ENCODE peak calls at places on chromosome 20, in seven cellular contexts. One of them, this sample, is unnamed.

GRCh38 chr20:63219866-63220521 is 4.1 kb upstream of the YTHDF1 start:
- DNase-seq in AG09319: no peak
- DNase-seq in pancreas: no peak
- DNase-seq in PC-3: no peak
- DNase-seq in glutamatergic neuron: no peak
- DNase-seq in cardiac fibroblast: no peak
- DNase-seq in osteocyte: no peak
- DNase-seq in this sample: no peak

GRCh38 chr20:46563170-46563847 is 12.9 kb upstream of the OCSTAMP start:
- DNase-seq in AG09319: no peak
- DNase-seq in osteocyte: no peak
- DNase-seq in glutamatergic neuron: peak; percentile 41
- DNase-seq in pancreas: no peak
- DNase-seq in cardiac fibroblast: no peak
- DNase-seq in PC-3: no peak
- DNase-seq in this sample: no peak

GRCh38 chr20:2210646-2211556 is 84.9 kb upstream of the TGM3 start:
- DNase-seq in glutamatergic neuron: no peak
- DNase-seq in cardiac fibroblast: peak; percentile 83
- DNase-seq in pancreas: no peak
- DNase-seq in PC-3: peak; percentile 34
- DNase-seq in osteocyte: no peak
- DNase-seq in AG09319: no peak
- DNase-seq in this sample: no peak

GRCh38 chr20:49579874-49580817 is 12.2 kb upstream of the PTGIS start:
- DNase-seq in glutamatergic neuron: no peak
- DNase-seq in cardiac fibroblast: peak; percentile 90
- DNase-seq in pancreas: no peak
- DNase-seq in PC-3: peak; percentile 49
- DNase-seq in AG09319: peak; percentile 67
- DNase-seq in osteocyte: no peak
- DNase-seq in this sample: peak; percentile 69

GRCh38 chr20:14773486-14773885 is 436.1 kb upstream of the FLRT3 start:
- DNase-seq in glutamatergic neuron: no peak
- DNase-seq in PC-3: no peak
- DNase-seq in cardiac fibroblast: no peak
- DNase-seq in osteocyte: no peak
- DNase-seq in pancreas: no peak
- DNase-seq in AG09319: no peak
- DNase-seq in this sample: no peak

GRCh38 chr20:36154696-36155628 is at the start of gene EPB41L1:
- DNase-seq in osteocyte: no peak
- DNase-seq in cardiac fibroblast: peak; percentile 38
- DNase-seq in pancreas: no peak
- DNase-seq in AG09319: no peak
- DNase-seq in glutamatergic neuron: peak; percentile 53
- DNase-seq in PC-3: peak; percentile 11
- DNase-seq in this sample: no peak

GRCh38 chr20:41692479-41693135 is 74.4 kb upstream of the CHD6 start:
- DNase-seq in AG09319: no peak
- DNase-seq in osteocyte: no peak
- DNase-seq in glutamatergic neuron: peak; percentile 86
- DNase-seq in cardiac fibroblast: peak; percentile 90
- DNase-seq in pancreas: peak; percentile 84
- DNase-seq in PC-3: no peak
- DNase-seq in this sample: peak; percentile 5

GRCh38 chr20:21312813-21313471 is 9.8 kb downstream of the XRN2 start:
- DNase-seq in cardiac fibroblast: no peak
- DNase-seq in PC-3: no peak
- DNase-seq in pancreas: no peak
- DNase-seq in osteocyte: no peak
- DNase-seq in glutamatergic neuron: no peak
- DNase-seq in AG09319: no peak
- DNase-seq in this sample: no peak

GRCh38 chr20:50186151-50186885 is 4.3 kb upstream of the CEBPB start:
- DNase-seq in pancreas: peak; percentile 100
- DNase-seq in glutamatergic neuron: peak; percentile 98
- DNase-seq in PC-3: peak; percentile 99
- DNase-seq in osteocyte: peak; percentile 95
- DNase-seq in cardiac fibroblast: peak; percentile 88
- DNase-seq in AG09319: no peak
- DNase-seq in this sample: peak; percentile 71

GRCh38 chr20:6944292-6944691 is 176.8 kb downstream of the BMP2 start:
- DNase-seq in glutamatergic neuron: no peak
- DNase-seq in osteocyte: no peak
- DNase-seq in PC-3: no peak
- DNase-seq in cardiac fibroblast: no peak
- DNase-seq in pancreas: no peak
- DNase-seq in AG09319: no peak
- DNase-seq in this sample: no peak

GRCh38 chr20:6942266-6942665 is 174.8 kb downstream of the BMP2 start:
- DNase-seq in osteocyte: no peak
- DNase-seq in cardiac fibroblast: no peak
- DNase-seq in AG09319: no peak
- DNase-seq in PC-3: no peak
- DNase-seq in pancreas: no peak
- DNase-seq in glutamatergic neuron: no peak
- DNase-seq in this sample: no peak

DNA sequence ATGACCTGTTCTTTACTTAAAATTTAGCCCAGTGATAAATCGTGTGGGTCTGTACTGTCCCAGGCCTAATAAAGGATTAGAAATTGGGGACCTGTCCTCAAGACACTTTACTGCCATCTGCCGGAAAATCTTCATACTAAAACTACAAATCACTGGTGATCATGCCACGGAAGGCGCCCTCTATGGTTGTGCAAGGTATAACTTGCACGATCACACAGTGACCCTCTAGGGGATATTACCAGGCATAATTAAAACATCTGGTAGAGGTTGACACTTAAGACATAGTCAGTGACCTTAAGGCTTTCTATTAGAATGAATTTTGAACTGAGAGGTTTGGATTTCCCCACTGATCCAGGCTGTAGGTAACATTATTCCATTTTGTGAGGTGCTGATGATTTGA is 172.6 kb downstream of the BMP2 start:
- DNase-seq in osteocyte: no peak
- DNase-seq in pancreas: no peak
- DNase-seq in glutamatergic neuron: peak; percentile 37
- DNase-seq in cardiac fibroblast: peak; percentile 1
- DNase-seq in AG09319: no peak
- DNase-seq in PC-3: peak; percentile 63
- DNase-seq in this sample: no peak
- TF ChIP-seq CTCF in osteocyte: peak; percentile 42
- TF ChIP-seq CTCF in pancreas: no peak
- TF ChIP-seq CTCF in glutamatergic neuron: peak; percentile 75
- TF ChIP-seq CTCF in cardiac fibroblast: peak; percentile 29
- TF ChIP-seq CTCF in AG09319: peak; percentile 13
- TF ChIP-seq CTCF in PC-3: peak; percentile 91
- TF ChIP-seq CTCF in this sample: peak; percentile 35

DNA sequence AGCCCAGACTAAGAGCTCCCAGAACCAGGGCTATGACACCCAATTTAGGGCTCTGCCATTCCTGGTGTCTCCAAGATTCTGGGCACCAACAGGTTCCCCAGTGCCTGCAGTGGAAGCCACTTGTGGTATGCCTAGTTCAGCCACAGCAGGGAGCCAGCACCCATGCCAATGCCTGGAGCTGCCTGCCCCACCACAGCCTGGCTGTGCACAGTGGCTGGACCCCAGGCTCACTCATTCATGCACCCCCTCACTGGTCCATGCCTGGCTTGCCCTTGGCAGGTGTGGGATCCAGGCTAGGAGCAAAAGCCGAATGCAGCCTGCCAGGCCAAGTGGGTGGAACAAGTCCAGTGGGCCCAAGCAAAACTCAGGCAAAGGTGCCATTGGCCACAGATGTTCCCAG is 91.9 kb downstream of the MKKS start:
- DNase-seq in pancreas: no peak
- DNase-seq in PC-3: no peak
- DNase-seq in AG09319: no peak
- DNase-seq in glutamatergic neuron: no peak
- DNase-seq in osteocyte: no peak
- DNase-seq in cardiac fibroblast: no peak
- DNase-seq in this sample: no peak
- TF ChIP-seq CTCF in pancreas: no peak
- TF ChIP-seq CTCF in PC-3: no peak
- TF ChIP-seq CTCF in AG09319: no peak
- TF ChIP-seq CTCF in glutamatergic neuron: no peak
- TF ChIP-seq CTCF in osteocyte: no peak
- TF ChIP-seq CTCF in cardiac fibroblast: no peak
- TF ChIP-seq CTCF in this sample: no peak

GRCh38 chr20:33518071-33518470 is 28.2 kb downstream of the CBFA2T2 start:
- DNase-seq in PC-3: peak; percentile 75
- DNase-seq in AG09319: peak; percentile 49
- DNase-seq in cardiac fibroblast: peak; percentile 66
- DNase-seq in glutamatergic neuron: no peak
- DNase-seq in pancreas: no peak
- DNase-seq in osteocyte: no peak
- DNase-seq in this sample: peak; percentile 64

GRCh38 chr20:33516882-33517281 is 27.0 kb downstream of the CBFA2T2 start:
- DNase-seq in glutamatergic neuron: no peak
- DNase-seq in AG09319: no peak
- DNase-seq in pancreas: no peak
- DNase-seq in cardiac fibroblast: peak; percentile 28
- DNase-seq in osteocyte: no peak
- DNase-seq in PC-3: peak; percentile 15
- DNase-seq in this sample: no peak

GRCh38 chr20:33521461-33521860 is 31.6 kb downstream of the CBFA2T2 start:
- DNase-seq in cardiac fibroblast: no peak
- DNase-seq in glutamatergic neuron: peak; percentile 22
- DNase-seq in PC-3: no peak
- DNase-seq in osteocyte: no peak
- DNase-seq in AG09319: no peak
- DNase-seq in pancreas: no peak
- DNase-seq in this sample: no peak

DNA sequence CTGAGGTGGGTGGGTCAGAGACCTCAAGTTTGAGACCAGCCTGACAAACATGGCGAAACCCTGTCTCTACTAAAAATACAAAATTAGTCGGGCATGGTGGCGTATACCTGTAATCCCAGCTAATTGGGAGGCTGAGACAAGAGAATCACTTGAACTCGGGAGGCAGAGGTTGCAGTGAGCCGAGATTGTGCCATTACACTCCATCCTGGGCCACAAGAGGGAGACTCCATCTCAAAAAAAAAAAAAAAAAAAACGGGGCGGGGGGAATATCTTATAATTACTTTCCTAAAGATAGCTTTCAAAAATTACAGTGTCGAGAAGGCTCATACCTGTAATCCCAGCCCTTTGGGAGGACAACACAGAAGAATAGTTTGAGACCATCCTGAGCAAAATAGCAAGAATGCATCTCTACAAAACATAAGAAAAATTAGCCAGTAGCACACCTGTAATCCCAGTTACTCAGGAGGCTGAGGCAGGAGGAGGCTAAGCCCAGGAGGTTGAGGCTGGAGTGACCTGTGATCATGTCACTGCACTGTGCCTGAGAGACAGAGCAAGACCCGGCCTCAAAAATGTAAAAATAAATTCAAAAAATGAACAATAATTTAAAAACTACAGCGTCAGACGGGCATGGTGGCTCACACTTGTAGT is 25.8 kb downstream of the CBFA2T2 start:
- DNase-seq in AG09319: no peak
- DNase-seq in cardiac fibroblast: no peak
- DNase-seq in PC-3: peak; percentile 9
- DNase-seq in pancreas: no peak
- DNase-seq in glutamatergic neuron: no peak
- DNase-seq in osteocyte: no peak
- DNase-seq in this sample: no peak
- TF ChIP-seq CTCF in AG09319: peak; percentile 18
- TF ChIP-seq CTCF in cardiac fibroblast: peak; percentile 31
- TF ChIP-seq CTCF in PC-3: peak; percentile 63
- TF ChIP-seq CTCF in pancreas: no peak
- TF ChIP-seq CTCF in glutamatergic neuron: peak; percentile 22
- TF ChIP-seq CTCF in osteocyte: peak; percentile 38
- TF ChIP-seq CTCF in this sample: peak; percentile 36

GRCh38 chr20:40232288-40232687 is 456.7 kb downstream of the MAFB start:
- DNase-seq in osteocyte: no peak
- DNase-seq in PC-3: no peak
- DNase-seq in AG09319: no peak
- DNase-seq in cardiac fibroblast: no peak
- DNase-seq in glutamatergic neuron: no peak
- DNase-seq in pancreas: no peak
- DNase-seq in this sample: no peak
- TF ChIP-seq CTCF in osteocyte: no peak
- TF ChIP-seq CTCF in PC-3: no peak
- TF ChIP-seq CTCF in AG09319: no peak
- TF ChIP-seq CTCF in cardiac fibroblast: no peak
- TF ChIP-seq CTCF in glutamatergic neuron: no peak
- TF ChIP-seq CTCF in pancreas: no peak
- TF ChIP-seq CTCF in this sample: no peak

GRCh38 chr20:58573257-58573656 is 58.1 kb upstream of the APCDD1L start:
- DNase-seq in PC-3: no peak
- DNase-seq in osteocyte: no peak
- DNase-seq in pancreas: no peak
- DNase-seq in AG09319: no peak
- DNase-seq in cardiac fibroblast: no peak
- DNase-seq in glutamatergic neuron: no peak
- DNase-seq in this sample: no peak

GRCh38 chr20:58571942-58572666 is 56.9 kb upstream of the APCDD1L start:
- DNase-seq in glutamatergic neuron: no peak
- DNase-seq in osteocyte: no peak
- DNase-seq in AG09319: no peak
- DNase-seq in cardiac fibroblast: peak; percentile 19
- DNase-seq in pancreas: no peak
- DNase-seq in PC-3: peak; percentile 39
- DNase-seq in this sample: no peak

GRCh38 chr20:58569211-58570125 is 54.3 kb upstream of the APCDD1L start:
- DNase-seq in pancreas: peak; percentile 35
- DNase-seq in osteocyte: no peak
- DNase-seq in AG09319: no peak
- DNase-seq in cardiac fibroblast: no peak
- DNase-seq in PC-3: no peak
- DNase-seq in glutamatergic neuron: no peak
- DNase-seq in this sample: no peak

GRCh38 chr20:58570181-58570859 is 55.1 kb upstream of the APCDD1L start:
- DNase-seq in osteocyte: no peak
- DNase-seq in cardiac fibroblast: peak; percentile 41
- DNase-seq in pancreas: peak; percentile 14
- DNase-seq in AG09319: no peak
- DNase-seq in glutamatergic neuron: no peak
- DNase-seq in PC-3: no peak
- DNase-seq in this sample: no peak

GRCh38 chr20:58571341-58571941 is 56.2 kb upstream of the APCDD1L start:
- DNase-seq in osteocyte: no peak
- DNase-seq in glutamatergic neuron: no peak
- DNase-seq in pancreas: no peak
- DNase-seq in AG09319: no peak
- DNase-seq in PC-3: no peak
- DNase-seq in cardiac fibroblast: no peak
- DNase-seq in this sample: no peak
- TF ChIP-seq CTCF in osteocyte: no peak
- TF ChIP-seq CTCF in glutamatergic neuron: no peak
- TF ChIP-seq CTCF in pancreas: no peak
- TF ChIP-seq CTCF in AG09319: no peak
- TF ChIP-seq CTCF in PC-3: no peak
- TF ChIP-seq CTCF in cardiac fibroblast: no peak
- TF ChIP-seq CTCF in this sample: no peak